ENCODE peak calls at places on chromosomes 16 and 17, in seven cellular contexts. J is CD4-positive, alpha-beta T cell; I is kidney; Y is heart left ventricle; N is coronary artery; U is body of pancreas; S is endothelial cell of umbilical vein. C is an unnamed sample.

GRCh38 chr17:78924481-78925151 is 571 bp downstream of the TIMP2 start:
- DNase-seq in J (no peak), S (no peak), I (peak), Y (no peak), N (no peak), U (no peak), C (no peak)

GRCh38 chr16:27285676-27286196 is 17.2 kb upstream of the NSMCE1 start:
- DNase-seq in U (peak), N (no peak), S (no peak), J (no peak), Y (peak), I (no peak), C (no peak)

GRCh38 chr17:83186226-83186625 is 106.8 kb downstream of the METRNL start:
- DNase-seq in J (no peak), S (peak), U (peak), Y (no peak), I (peak), N (peak), C (no peak)

GRCh38 chr16:24270721-24271120 is 14.6 kb downstream of the CACNG3 start:
- DNase-seq in J (no peak), Y (no peak), N (no peak), I (no peak), S (no peak), U (no peak), C (no peak)

GRCh38 chr17:45368661-45369060 is 51.8 kb upstream of the MAP3K14 start:
- DNase-seq in Y (no peak), S (no peak), N (no peak), U (no peak), J (no peak), I (no peak), C (no peak)

GRCh38 chr16:4524571-4524970 is 14.0 kb downstream of the CDIP1 start:
- DNase-seq in N (no peak), S (no peak), I (no peak), Y (no peak), J (no peak), U (no peak), C (no peak)

GRCh38 chr16:69727916-69728270 is 1.5 kb upstream of the NQO1 start:
- DNase-seq in J (no peak), S (no peak), U (no peak), Y (peak), I (no peak), N (no peak), C (no peak)

GRCh38 chr17:12955521-12955920 is 62.3 kb downstream of the ELAC2 start:
- DNase-seq in S (no peak), N (no peak), I (no peak), J (no peak), U (no peak), Y (no peak), C (no peak)

GRCh38 chr16:6020162-6020980 is 922.8 kb upstream of the EEF2KMT start:
- DNase-seq in J (no peak), N (no peak), Y (no peak), I (no peak), U (no peak), S (no peak), C (no peak)

GRCh38 chr17:17547210-17547764 is 44.2 kb downstream of the PEMT start:
- DNase-seq in N (no peak), S (no peak), I (peak), J (no peak), Y (peak), U (no peak), C (no peak)

GRCh38 chr17:19933221-19933620 is 44.4 kb downstream of the AKAP10 start:
- DNase-seq in S (no peak), N (no peak), J (no peak), I (no peak), U (no peak), Y (no peak), C (no peak)

GRCh38 chr17:19306160-19307111 is 56.1 kb downstream of the B9D1 start:
- DNase-seq in Y (no peak), S (no peak), I (no peak), U (peak), N (no peak), J (peak), C (no peak)

GRCh38 chr17:28745052-28745776 is 1.4 kb downstream of the TRAF4 start:
- DNase-seq in U (peak), J (peak), S (peak), N (no peak), I (peak), Y (peak), C (no peak)

GRCh38 chr16:12217341-12217740 is 240.8 kb downstream of the SNX29 start:
- DNase-seq in S (no peak), Y (no peak), J (no peak), N (no peak), U (no peak), I (no peak), C (no peak)

GRCh38 chr17:27471321-27472269 is 15.3 kb downstream of the KSR1 start:
- DNase-seq in S (no peak), N (no peak), J (peak), I (no peak), Y (no peak), U (no peak), C (no peak)

GRCh38 chr17:48630925-48631692 is 5.0 kb upstream of the HOXB9 start:
- DNase-seq in U (no peak), J (no peak), Y (no peak), S (no peak), N (no peak), I (no peak), C (no peak)

GRCh38 chr16:52512297-52512987 is 34.5 kb downstream of the TOX3 start:
- DNase-seq in J (no peak), U (no peak), N (no peak), Y (no peak), S (no peak), I (no peak), C (no peak)

GRCh38 chr17:33292184-33292980 is 713 bp downstream of the ASIC2 start:
- DNase-seq in J (no peak), I (peak), S (peak), N (no peak), U (no peak), Y (no peak), C (no peak)

GRCh38 chr17:41739661-41740352 is 5.4 kb upstream of the HAP1 start:
- DNase-seq in U (peak), I (no peak), S (no peak), Y (no peak), J (no peak), N (no peak), C (no peak)

GRCh38 chr17:44759096-44759915 is 518 bp downstream of the ADAM11 start:
- DNase-seq in U (no peak), I (peak), S (no peak), Y (peak), J (no peak), N (no peak), C (peak)

GRCh38 chr17:61454095-61454931 is 2.1 kb downstream of the TBX4 start:
- DNase-seq in I (no peak), Y (no peak), U (no peak), S (no peak), N (peak), J (no peak), C (no peak)

GRCh38 chr16:4052801-4053662 is 63.2 kb downstream of the ADCY9 start:
- DNase-seq in S (peak), U (peak), Y (peak), J (no peak), N (no peak), I (no peak), C (no peak)

GRCh38 chr16:16868727-16869126 is 489.8 kb downstream of the NPIPA7 start:
- DNase-seq in N (no peak), S (no peak), Y (no peak), J (no peak), U (no peak), I (no peak), C (no peak)

GRCh38 chr16:85639529-85640253 is 26.6 kb downstream of the GSE1 start:
- DNase-seq in U (peak), N (no peak), S (no peak), J (no peak), I (peak), Y (peak), C (no peak)

GRCh38 chr16:87312008-87312407 is 5.2 kb downstream of the C16orf95 start:
- DNase-seq in N (no peak), Y (no peak), J (no peak), U (no peak), I (no peak), S (no peak), C (no peak)
- TF ChIP-seq CTCF in N (no peak), Y (no peak), J (no peak), U (no peak), I (no peak), S (no peak), C (no peak)

GRCh38 chr17:8436169-8436932 is 667 bp downstream of the NDEL1 start:
- DNase-seq in J (peak), I (peak), N (peak), Y (peak), U (peak), S (peak), C (no peak)
- TF ChIP-seq CTCF in J (no peak), I (no peak), N (no peak), Y (no peak), U (no peak), S (no peak), C (no peak)

DNA sequence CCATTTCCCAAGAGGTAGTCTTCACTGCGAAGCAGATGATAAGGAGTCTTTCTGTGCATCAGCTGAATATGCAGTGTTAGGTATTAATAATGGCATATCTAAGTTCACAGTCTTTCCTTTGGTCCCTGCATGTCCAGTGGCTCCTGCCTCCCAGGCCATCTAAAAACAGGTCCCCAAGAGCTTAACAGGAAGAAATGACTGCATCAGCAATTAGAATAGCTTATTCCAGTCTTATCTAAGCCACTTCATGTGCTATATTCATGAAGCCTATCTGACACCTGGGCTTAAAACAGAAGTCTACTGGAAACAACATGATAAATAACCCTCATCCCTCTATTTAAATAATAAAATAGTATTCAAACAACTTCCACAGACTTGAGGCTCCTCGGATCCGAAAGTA is 346.1 kb upstream of the ERCC4 start:
- DNase-seq in U (no peak), Y (no peak), J (no peak), I (no peak), N (no peak), S (no peak), C (no peak)
- TF ChIP-seq CTCF in U (no peak), Y (no peak), J (no peak), I (no peak), N (no peak), S (no peak), C (no peak)

DNA sequence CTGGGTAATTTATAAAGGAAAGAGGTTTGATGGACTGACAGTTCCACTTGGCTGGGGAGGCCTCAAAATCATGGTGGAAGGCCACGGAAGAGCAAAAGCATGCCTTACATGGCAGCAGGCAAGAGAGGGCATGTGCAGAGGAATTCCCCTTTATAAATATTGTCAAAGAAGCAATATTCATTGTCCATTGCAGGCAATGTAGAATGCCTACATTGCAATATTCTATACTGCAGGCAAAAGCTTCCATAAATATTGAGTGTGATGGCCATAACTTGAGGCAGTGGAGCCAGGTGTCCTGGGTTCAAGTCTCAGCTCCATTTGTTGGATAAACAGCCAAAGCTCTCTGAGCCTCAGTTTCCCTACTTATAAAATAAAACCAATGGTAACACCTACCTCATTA is 322.3 kb downstream of the SHISA9 start:
- DNase-seq in N (no peak), J (no peak), U (no peak), Y (no peak), S (no peak), I (no peak), C (no peak)
- TF ChIP-seq CTCF in N (no peak), J (no peak), U (no peak), Y (no peak), S (no peak), I (no peak), C (no peak)

GRCh38 chr17:31696184-31696602 is 162.9 kb downstream of the COPRS start:
- DNase-seq in I (peak), S (no peak), N (peak), J (no peak), Y (peak), U (peak), C (no peak)
- TF ChIP-seq CTCF in I (no peak), S (no peak), N (no peak), J (no peak), Y (peak), U (no peak), C (no peak)

DNA sequence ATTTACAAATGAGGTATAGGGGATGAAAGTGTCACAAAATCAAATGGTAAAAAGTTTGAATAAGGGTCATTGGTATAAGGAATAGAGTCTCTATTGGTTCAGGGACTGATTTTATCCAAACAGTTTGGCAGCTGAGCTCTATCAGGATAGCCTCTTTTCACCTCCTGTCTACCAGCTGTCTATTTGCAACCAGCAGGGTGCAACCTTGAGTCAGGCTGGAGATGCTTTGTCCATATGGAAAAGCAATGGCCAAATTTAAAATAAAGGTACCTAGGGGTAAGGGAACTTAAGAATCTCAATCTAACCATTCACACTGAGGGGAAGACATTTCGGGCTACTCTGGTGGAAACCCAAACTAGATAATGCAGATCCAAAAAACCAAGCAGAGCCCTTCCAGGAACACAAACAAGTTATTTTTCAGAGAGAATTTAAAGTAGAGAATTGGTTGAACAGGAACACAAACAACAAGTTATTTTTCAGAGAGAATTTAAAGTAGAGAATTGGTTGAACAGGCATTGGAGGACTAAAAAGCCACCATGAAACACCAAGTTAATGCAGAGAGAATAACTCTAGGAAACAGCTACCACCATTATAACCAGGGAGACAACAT is 12.6 kb upstream of the CA10 start:
- DNase-seq in S (no peak), I (no peak), U (peak), Y (no peak), N (no peak), J (no peak), C (no peak)
- TF ChIP-seq CTCF in S (no peak), I (peak), U (peak), Y (peak), N (no peak), J (no peak), C (peak)

DNA sequence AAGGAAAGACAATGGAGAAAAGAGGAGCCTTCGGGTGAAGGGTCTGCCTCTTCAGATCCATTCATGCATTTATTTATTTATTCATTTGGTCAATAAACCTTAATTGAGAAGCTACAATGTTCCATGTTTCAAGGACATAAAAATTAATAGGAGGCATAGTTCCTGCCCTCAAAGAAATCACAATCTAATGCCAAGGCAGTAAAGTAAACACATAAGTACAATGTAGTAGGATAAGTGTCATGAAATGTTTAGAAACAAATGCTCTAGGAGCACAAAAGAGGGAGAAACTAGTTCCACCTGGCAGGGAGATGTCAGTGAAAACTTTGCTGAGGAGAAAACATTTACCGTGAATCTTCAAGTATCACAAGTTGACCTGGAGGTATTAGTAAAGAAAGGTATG is 103.5 kb upstream of the NOG start:
- DNase-seq in U (no peak), J (no peak), I (no peak), N (no peak), Y (no peak), S (no peak), C (no peak)
- TF ChIP-seq CTCF in U (no peak), J (no peak), I (no peak), N (no peak), Y (no peak), S (no peak), C (no peak)

GRCh38 chr16:78060295-78060694 is 37.9 kb downstream of the CLEC3A start:
- DNase-seq in Y (no peak), I (no peak), N (no peak), J (no peak), S (no peak), U (peak), C (no peak)
- TF ChIP-seq CTCF in Y (no peak), I (no peak), N (no peak), J (no peak), S (no peak), U (no peak), C (peak)

C was measured in D721Med.